ENCODE peak calls at places on chromosomes 1 and 21, in seven cellular contexts. One of them, this sample, is unnamed.

GRCh38 chr1:30890502-30891222 is 17.9 kb downstream of the SDC3 start:
- DNase-seq in naive thymus-derived CD4-positive, alpha-beta T cell: no peak
- DNase-seq in effector memory CD4-positive, alpha-beta T cell: no peak
- DNase-seq in AG10803: no peak
- DNase-seq in skeletal muscle cell: no peak
- DNase-seq in HEK293T: no peak
- DNase-seq in occipital lobe: no peak
- DNase-seq in this sample: no peak

GRCh38 chr1:235023197-235024044 is 105.2 kb downstream of the TOMM20 start:
- DNase-seq in naive thymus-derived CD4-positive, alpha-beta T cell: no peak
- DNase-seq in effector memory CD4-positive, alpha-beta T cell: no peak
- DNase-seq in AG10803: no peak
- DNase-seq in skeletal muscle cell: no peak
- DNase-seq in HEK293T: no peak
- DNase-seq in occipital lobe: no peak
- DNase-seq in this sample: no peak

GRCh38 chr1:68384872-68385390 is 64.8 kb downstream of the RPE65 start:
- DNase-seq in naive thymus-derived CD4-positive, alpha-beta T cell: no peak
- DNase-seq in effector memory CD4-positive, alpha-beta T cell: no peak
- DNase-seq in AG10803: peak; percentile 70
- DNase-seq in skeletal muscle cell: peak; percentile 62
- DNase-seq in HEK293T: no peak
- DNase-seq in occipital lobe: no peak
- DNase-seq in this sample: no peak

GRCh38 chr1:200869753-200870391 is 2.9 kb upstream of the GPR25 start:
- DNase-seq in naive thymus-derived CD4-positive, alpha-beta T cell: no peak
- DNase-seq in effector memory CD4-positive, alpha-beta T cell: no peak
- DNase-seq in AG10803: no peak
- DNase-seq in skeletal muscle cell: no peak
- DNase-seq in HEK293T: no peak
- DNase-seq in occipital lobe: no peak
- DNase-seq in this sample: no peak

GRCh38 chr21:36883532-36884486 is 82.7 kb downstream of the HLCS start:
- DNase-seq in naive thymus-derived CD4-positive, alpha-beta T cell: no peak
- DNase-seq in effector memory CD4-positive, alpha-beta T cell: no peak
- DNase-seq in AG10803: no peak
- DNase-seq in skeletal muscle cell: no peak
- DNase-seq in HEK293T: no peak
- DNase-seq in occipital lobe: no peak
- DNase-seq in this sample: no peak

GRCh38 chr21:28657576-28657975 is 335.1 kb downstream of the LTN1 start:
- DNase-seq in naive thymus-derived CD4-positive, alpha-beta T cell: no peak
- DNase-seq in effector memory CD4-positive, alpha-beta T cell: no peak
- DNase-seq in AG10803: no peak
- DNase-seq in skeletal muscle cell: no peak
- DNase-seq in HEK293T: no peak
- DNase-seq in occipital lobe: no peak
- DNase-seq in this sample: no peak

GRCh38 chr21:39611547-39612190 is 1.1 kb upstream of the B3GALT5 start:
- DNase-seq in naive thymus-derived CD4-positive, alpha-beta T cell: no peak
- DNase-seq in effector memory CD4-positive, alpha-beta T cell: no peak
- DNase-seq in AG10803: peak; percentile 5
- DNase-seq in skeletal muscle cell: no peak
- DNase-seq in HEK293T: no peak
- DNase-seq in occipital lobe: no peak
- DNase-seq in this sample: no peak

GRCh38 chr21:41216486-41216885 is 48.5 kb downstream of the BACE2 start:
- DNase-seq in naive thymus-derived CD4-positive, alpha-beta T cell: no peak
- DNase-seq in effector memory CD4-positive, alpha-beta T cell: no peak
- DNase-seq in AG10803: no peak
- DNase-seq in skeletal muscle cell: no peak
- DNase-seq in HEK293T: no peak
- DNase-seq in occipital lobe: no peak
- DNase-seq in this sample: no peak

GRCh38 chr1:28246427-28246832 is 10.5 kb downstream of the ATP5IF1 start:
- DNase-seq in naive thymus-derived CD4-positive, alpha-beta T cell: no peak
- DNase-seq in effector memory CD4-positive, alpha-beta T cell: no peak
- DNase-seq in AG10803: no peak
- DNase-seq in skeletal muscle cell: no peak
- DNase-seq in HEK293T: no peak
- DNase-seq in occipital lobe: no peak
- DNase-seq in this sample: no peak

GRCh38 chr1:172662464-172663109 is 3.7 kb downstream of the FASLG start:
- DNase-seq in naive thymus-derived CD4-positive, alpha-beta T cell: peak; percentile 83
- DNase-seq in effector memory CD4-positive, alpha-beta T cell: peak; percentile 79
- DNase-seq in AG10803: peak; percentile 80
- DNase-seq in skeletal muscle cell: peak; percentile 80
- DNase-seq in HEK293T: peak; percentile 32
- DNase-seq in occipital lobe: no peak
- DNase-seq in this sample: no peak

GRCh38 chr1:114758251-114758832 is 558 bp upstream of the CSDE1 start:
- DNase-seq in naive thymus-derived CD4-positive, alpha-beta T cell: no peak
- DNase-seq in effector memory CD4-positive, alpha-beta T cell: no peak
- DNase-seq in AG10803: no peak
- DNase-seq in skeletal muscle cell: no peak
- DNase-seq in HEK293T: peak; percentile 12
- DNase-seq in occipital lobe: no peak
- DNase-seq in this sample: no peak

GRCh38 chr1:72564749-72565148 is 282.4 kb upstream of the NEGR1 start:
- DNase-seq in naive thymus-derived CD4-positive, alpha-beta T cell: no peak
- DNase-seq in effector memory CD4-positive, alpha-beta T cell: no peak
- DNase-seq in AG10803: no peak
- DNase-seq in skeletal muscle cell: no peak
- DNase-seq in HEK293T: no peak
- DNase-seq in occipital lobe: no peak
- DNase-seq in this sample: no peak

GRCh38 chr1:161117681-161118581 is at the start of the genes NIT1 and PFDN2:
- DNase-seq in naive thymus-derived CD4-positive, alpha-beta T cell: peak; percentile 90
- DNase-seq in effector memory CD4-positive, alpha-beta T cell: peak; percentile 73
- DNase-seq in AG10803: peak; percentile 77
- DNase-seq in skeletal muscle cell: peak; percentile 64
- DNase-seq in HEK293T: peak; percentile 96
- DNase-seq in occipital lobe: peak; percentile 83
- DNase-seq in this sample: peak; percentile 93

GRCh38 chr1:206544562-206545257 is 37.4 kb downstream of the RASSF5 start:
- DNase-seq in naive thymus-derived CD4-positive, alpha-beta T cell: peak; percentile 86
- DNase-seq in effector memory CD4-positive, alpha-beta T cell: peak; percentile 64
- DNase-seq in AG10803: no peak
- DNase-seq in skeletal muscle cell: no peak
- DNase-seq in HEK293T: peak; percentile 92
- DNase-seq in occipital lobe: peak; percentile 58
- DNase-seq in this sample: peak; percentile 96

GRCh38 chr1:30283199-30283962 is 440.0 kb downstream of the MATN1 start:
- DNase-seq in naive thymus-derived CD4-positive, alpha-beta T cell: no peak
- DNase-seq in effector memory CD4-positive, alpha-beta T cell: no peak
- DNase-seq in AG10803: no peak
- DNase-seq in skeletal muscle cell: no peak
- DNase-seq in HEK293T: no peak
- DNase-seq in occipital lobe: no peak
- DNase-seq in this sample: no peak

GRCh38 chr1:58442114-58442513 is 104.4 kb downstream of the OMA1 start:
- DNase-seq in naive thymus-derived CD4-positive, alpha-beta T cell: no peak
- DNase-seq in effector memory CD4-positive, alpha-beta T cell: no peak
- DNase-seq in AG10803: peak; percentile 64
- DNase-seq in skeletal muscle cell: no peak
- DNase-seq in HEK293T: no peak
- DNase-seq in occipital lobe: no peak
- DNase-seq in this sample: no peak